ENCODE peak calls at places on chromosomes 3 and 15, in six cellular contexts. B, L, D, V, A and X are unnamed samples.

GRCh38 chr3:154758109-154758868 is 321.8 kb upstream of the MME start:
- DNase-seq in B (peak), L (no peak), D (no peak), V (peak), A (no peak), X (no peak)

GRCh38 chr15:60651734-60652141 is 172.8 kb upstream of the ICE2 start:
- DNase-seq in B (no peak), L (no peak), D (no peak), V (no peak), A (no peak), X (no peak)

GRCh38 chr3:167493240-167493639 is 19.4 kb upstream of the SERPINI2 start:
- DNase-seq in B (peak), L (no peak), D (no peak), V (peak), A (no peak), X (no peak)

GRCh38 chr3:86547697-86548096 is 443.3 kb downstream of the VGLL3 start:
- DNase-seq in B (no peak), L (no peak), D (no peak), V (no peak), A (no peak), X (no peak)

GRCh38 chr3:155753038-155753647 is 8.3 kb upstream of the PLCH1 start:
- DNase-seq in B (peak), L (no peak), D (no peak), V (peak), A (no peak), X (no peak)

GRCh38 chr3:52606373-52607085 is 70.1 kb downstream of the UQCC5 start:
- DNase-seq in B (no peak), L (no peak), D (no peak), V (peak), A (no peak), X (no peak)

GRCh38 chr15:78201281-78202190 is 32.8 kb downstream of the ACSBG1 start:
- DNase-seq in B (no peak), L (peak), D (no peak), V (no peak), A (no peak), X (peak)

GRCh38 chr3:76065975-76066374 is 280.6 kb upstream of the ZNF717 start:
- DNase-seq in B (no peak), L (no peak), D (no peak), V (peak), A (no peak), X (no peak)

GRCh38 chr3:31440878-31441277 is 91.8 kb upstream of the STT3B start:
- DNase-seq in B (no peak), L (no peak), D (no peak), V (no peak), A (no peak), X (no peak)

GRCh38 chr3:167899090-167899489 is 163.6 kb downstream of the SERPINI1 start:
- DNase-seq in B (peak), L (no peak), D (no peak), V (no peak), A (no peak), X (no peak)